ENCODE peak calls at places on chromosomes 2 and 18, in eight cellular contexts. D is K562, U is HCT116, H is GM12878, Q is endothelial cell of umbilical vein, T is HepG2, W is SK-N-SH, O is H1. G is an unnamed sample.

GRCh38 chr2:204170419-204170818 is 233.9 kb downstream of the ICOS start:
- DNase-seq in Q (no peak), D (no peak), W (no peak), H (no peak), O (no peak), T (no peak), U (no peak), G (no peak)

GRCh38 chr18:53909668-53910067 is 314.8 kb downstream of the MBD2 start:
- DNase-seq in D (peak; percentile 7), T (peak; percentile 7), O (peak; percentile 49), Q (no peak), W (peak; percentile 12), U (peak; percentile 19), H (no peak), G (peak; percentile 5)

GRCh38 chr2:220703279-220703678 is 868.8 kb downstream of the EPHA4 start:
- DNase-seq in W (no peak), D (no peak), U (no peak), Q (no peak), O (no peak), H (no peak), T (no peak), G (no peak)

GRCh38 chr2:61090386-61090921 is 24.8 kb downstream of the SANBR start:
- DNase-seq in D (no peak), T (peak; percentile 95), U (no peak), H (no peak), O (no peak), Q (no peak), W (no peak), G (no peak)

GRCh38 chr18:3603460-3604259 is 153.7 kb downstream of the TGIF1 start:
- DNase-seq in U (peak; percentile 94), T (peak; percentile 69), O (no peak), Q (peak; percentile 96), W (no peak), D (peak; percentile 90), H (no peak), G (no peak)

GRCh38 chr18:48834421-48835011 is 116.2 kb downstream of the SMAD7 start:
- DNase-seq in T (no peak), H (peak; percentile 81), D (peak; percentile 32), O (no peak), U (peak; percentile 74), Q (peak; percentile 90), W (no peak), G (peak; percentile 51)

GRCh38 chr18:62448426-62448825 is 74.4 kb upstream of the ZCCHC2 start:
- DNase-seq in T (no peak), W (no peak), O (no peak), H (no peak), U (no peak), Q (no peak), D (no peak), G (no peak)

GRCh38 chr2:74418312-74418711 is 3.1 kb downstream of the C2orf81 start:
- DNase-seq in W (peak; percentile 12), H (no peak), D (peak; percentile 49), U (no peak), T (no peak), Q (no peak), O (no peak), G (no peak)

GRCh38 chr2:218894168-218895157 is 13.8 kb downstream of the WNT10A start:
- DNase-seq in H (no peak), O (no peak), U (no peak), W (peak; percentile 37), T (no peak), D (no peak), Q (no peak), G (no peak)

GRCh38 chr2:221896505-221897151 is 324.5 kb upstream of the EPHA4 start:
- DNase-seq in Q (no peak), H (no peak), T (no peak), W (no peak), U (no peak), O (no peak), D (no peak), G (no peak)

GRCh38 chr2:192591617-192592016 is 396.9 kb upstream of the TMEFF2 start:
- DNase-seq in D (no peak), W (no peak), H (no peak), U (no peak), Q (no peak), O (no peak), T (no peak), G (no peak)

GRCh38 chr2:8454797-8455196 is 227.1 kb upstream of the ID2 start:
- DNase-seq in O (no peak), U (no peak), H (no peak), T (no peak), Q (no peak), W (no peak), D (no peak), G (no peak)

GRCh38 chr2:46098606-46099005 is 198.6 kb upstream of the EPAS1 start:
- DNase-seq in H (no peak), Q (peak; percentile 49), O (no peak), W (no peak), U (no peak), D (no peak), T (peak; percentile 9), G (no peak)

GRCh38 chr2:226673314-226673723 is 126.3 kb downstream of the IRS1 start:
- DNase-seq in U (peak; percentile 98), O (no peak), W (no peak), Q (no peak), D (no peak), T (no peak), H (no peak), G (peak; percentile 88)

GRCh38 chr18:13112982-13113381 is 105.6 kb upstream of the LDLRAD4 start:
- DNase-seq in W (peak; percentile 84), T (peak; percentile 81), U (peak; percentile 2), O (peak; percentile 65), Q (peak; percentile 64), D (peak; percentile 63), H (no peak), G (no peak)

GRCh38 chr18:37511933-37512332 is 53.7 kb downstream of the CELF4 start:
- DNase-seq in D (no peak), U (no peak), H (no peak), T (no peak), O (no peak), Q (no peak), W (no peak), G (no peak)

GRCh38 chr2:121485039-121485438 is 45.6 kb upstream of the RNU4ATAC start:
- DNase-seq in D (no peak), T (no peak), H (no peak), U (no peak), Q (no peak), W (no peak), O (no peak), G (no peak)

GRCh38 chr2:231425291-231425810 is 29.8 kb downstream of the B3GNT7 start:
- DNase-seq in D (no peak), O (no peak), T (peak; percentile 24), U (no peak), Q (no peak), W (no peak), H (no peak), G (no peak)

GRCh38 chr2:142130111-142131015 is 453 bp downstream of the LRP1B start:
- DNase-seq in O (peak; percentile 78), T (peak; percentile 15), D (no peak), Q (peak; percentile 56), W (peak; percentile 55), U (peak; percentile 8), H (no peak), G (no peak)

DNA sequence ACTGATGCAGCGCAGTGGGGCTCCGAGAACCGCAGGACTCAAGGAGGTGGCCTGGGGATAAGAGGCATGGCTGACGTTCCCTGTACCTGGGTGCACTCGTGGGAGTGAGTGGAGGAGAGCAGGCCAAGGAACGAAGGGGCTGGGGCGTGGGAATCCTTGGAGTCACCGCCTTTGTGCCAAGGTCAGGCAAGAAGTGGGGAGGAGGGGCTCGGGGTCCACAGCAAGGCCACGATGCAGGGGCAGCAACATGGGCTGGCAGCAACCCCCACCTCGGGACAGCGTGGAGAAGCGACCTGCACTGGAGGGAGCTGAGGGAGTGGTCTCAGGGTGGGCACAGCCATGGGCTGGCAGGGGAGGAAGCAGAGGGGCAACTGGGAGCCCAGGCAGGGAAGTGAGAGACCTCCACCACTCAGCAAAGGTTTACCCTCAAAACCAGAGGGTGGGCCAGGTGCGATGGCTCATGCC is 18.6 kb downstream of the ARID5A start:
- DNase-seq in Q (no peak), U (no peak), O (no peak), W (no peak), T (no peak), H (no peak), D (no peak), G (no peak)
- TF ChIP-seq POLR2AphosphoS5 in Q (no peak), U (no peak), O (no peak), W (no peak), T (no peak), H (no peak), D (no peak), G (no peak)

GRCh38 chr2:241844831-241845578 is 13.7 kb downstream of the PDCD1 start:
- DNase-seq in W (no peak), O (peak; percentile 41), D (no peak), H (no peak), T (no peak), Q (no peak), U (no peak), G (no peak)
- H3K9ac ChIP-seq in W (no peak overlapping the region), O (no peak overlapping the region), D (peak overlapping the region; percentile 94), H (peak overlapping the region; percentile 39), T (no peak overlapping the region), Q (no peak overlapping the region), U (peak overlapping the region; percentile 66), G (no peak overlapping the region)

DNA sequence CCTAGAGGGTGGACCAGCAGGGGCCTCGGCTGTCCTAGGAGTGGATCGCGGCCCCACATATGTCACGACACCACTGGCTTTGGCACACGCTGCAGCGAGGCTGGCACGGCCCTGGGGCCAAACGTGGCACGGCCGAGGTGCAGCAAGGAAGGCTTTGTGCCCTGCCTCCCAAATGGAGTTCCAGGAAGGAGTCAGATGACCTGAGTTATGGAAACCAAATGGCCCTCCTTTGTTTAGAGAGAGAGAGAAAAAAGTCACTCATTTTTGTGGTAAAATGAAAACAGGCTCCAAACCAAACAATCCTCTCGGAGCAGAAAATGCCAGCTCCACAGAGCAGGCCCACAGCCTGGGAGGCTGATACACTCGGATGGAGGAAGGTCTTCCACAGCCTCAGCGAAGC is 105.6 kb downstream of the ANTXR1 start:
- DNase-seq in O (no peak), H (no peak), T (no peak), W (no peak), U (no peak), D (no peak), Q (no peak), G (no peak)
- TF ChIP-seq POLR2AphosphoS5 in O (no peak), H (no peak), T (no peak), W (no peak), U (no peak), D (no peak), Q (no peak), G (no peak)

DNA sequence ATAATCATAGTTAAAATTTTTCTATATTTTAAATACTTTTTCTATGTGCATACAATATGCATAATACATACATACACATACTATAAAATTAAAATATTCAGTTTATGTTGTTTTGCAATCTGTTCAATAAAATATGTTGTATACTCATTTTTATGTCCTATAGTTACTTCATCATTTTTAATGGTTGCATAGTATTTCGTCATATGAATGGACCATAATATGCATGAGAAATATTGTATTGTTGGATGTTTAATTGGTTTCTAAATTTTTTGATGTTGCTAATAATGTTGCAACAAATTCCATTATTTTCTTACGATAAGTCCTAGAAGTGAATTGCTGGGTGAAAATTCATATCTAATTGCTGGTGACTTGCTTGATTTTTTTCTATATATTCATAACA is 211.5 kb upstream of the GCFC2 start:
- DNase-seq in Q (no peak), O (no peak), U (no peak), W (no peak), H (no peak), T (no peak), D (no peak), G (no peak)
- H3K9ac ChIP-seq in Q (no peak overlapping the region), O (no peak overlapping the region), U (no peak overlapping the region), W (no peak overlapping the region), H (no peak overlapping the region), T (no peak overlapping the region), D (no peak overlapping the region), G (no peak overlapping the region)

G was measured in SK-N-MC.